ENCODE peak calls at places on chromosomes 13 and 19, in eight cellular contexts. One of them, this sample, is unnamed. For H3K4me1, the result is how much of the 10 kb centered on the place peaks cover.

GRCh38 chr13:44967656-44968451 is 21.4 kb downstream of the NUFIP1 start:
- DNase-seq in psoas muscle: no peak
- DNase-seq in Panc1: no peak
- DNase-seq in fibroblast of lung: peak
- DNase-seq in uterus: no peak
- DNase-seq in transverse colon: no peak
- DNase-seq in HCT116: no peak
- DNase-seq in heart left ventricle: no peak
- DNase-seq in this sample: no peak

GRCh38 chr13:44051923-44052322 is 172.2 kb downstream of the LACC1 start:
- DNase-seq in psoas muscle: no peak
- DNase-seq in Panc1: no peak
- DNase-seq in fibroblast of lung: peak
- DNase-seq in uterus: no peak
- DNase-seq in transverse colon: no peak
- DNase-seq in HCT116: no peak
- DNase-seq in heart left ventricle: no peak
- DNase-seq in this sample: no peak

GRCh38 chr13:30859326-30859725 is 46.7 kb upstream of the MEDAG start:
- DNase-seq in psoas muscle: no peak
- DNase-seq in Panc1: no peak
- DNase-seq in fibroblast of lung: no peak
- DNase-seq in uterus: no peak
- DNase-seq in transverse colon: no peak
- DNase-seq in HCT116: no peak
- DNase-seq in heart left ventricle: no peak
- DNase-seq in this sample: no peak

GRCh38 chr13:24489721-24490120 is 22.9 kb downstream of the PARP4 start:
- DNase-seq in psoas muscle: no peak
- DNase-seq in Panc1: no peak
- DNase-seq in fibroblast of lung: no peak
- DNase-seq in uterus: no peak
- DNase-seq in transverse colon: no peak
- DNase-seq in HCT116: no peak
- DNase-seq in heart left ventricle: no peak
- DNase-seq in this sample: no peak

GRCh38 chr19:38351865-38352395 is 16.3 kb downstream of the CATSPERG start:
- DNase-seq in psoas muscle: no peak
- DNase-seq in Panc1: no peak
- DNase-seq in fibroblast of lung: no peak
- DNase-seq in uterus: no peak
- DNase-seq in transverse colon: no peak
- DNase-seq in HCT116: no peak
- DNase-seq in heart left ventricle: no peak
- DNase-seq in this sample: no peak

GRCh38 chr13:88063741-88064140 is 392.6 kb downstream of the SLITRK5 start:
- DNase-seq in psoas muscle: no peak
- DNase-seq in Panc1: no peak
- DNase-seq in fibroblast of lung: peak
- DNase-seq in uterus: no peak
- DNase-seq in transverse colon: no peak
- DNase-seq in HCT116: no peak
- DNase-seq in heart left ventricle: no peak
- DNase-seq in this sample: no peak

GRCh38 chr13:98263841-98264240 is 86.8 kb upstream of the RNF113B start:
- DNase-seq in psoas muscle: no peak
- DNase-seq in Panc1: no peak
- DNase-seq in fibroblast of lung: no peak
- DNase-seq in uterus: no peak
- DNase-seq in transverse colon: no peak
- DNase-seq in HCT116: no peak
- DNase-seq in heart left ventricle: no peak
- DNase-seq in this sample: no peak

GRCh38 chr13:110581489-110582185 is 20.1 kb upstream of the RAB20 start:
- DNase-seq in psoas muscle: no peak
- DNase-seq in Panc1: no peak
- DNase-seq in fibroblast of lung: no peak
- DNase-seq in uterus: no peak
- DNase-seq in transverse colon: no peak
- DNase-seq in HCT116: no peak
- DNase-seq in heart left ventricle: no peak
- DNase-seq in this sample: no peak

GRCh38 chr19:40607311-40607871 is 6.2 kb downstream of the LTBP4 start:
- DNase-seq in psoas muscle: no peak
- DNase-seq in Panc1: no peak
- DNase-seq in fibroblast of lung: no peak
- DNase-seq in uterus: no peak
- DNase-seq in transverse colon: peak
- DNase-seq in HCT116: no peak
- DNase-seq in heart left ventricle: peak
- DNase-seq in this sample: peak

GRCh38 chr13:31930901-31931522 is 100.6 kb upstream of the FRY start:
- DNase-seq in psoas muscle: no peak
- DNase-seq in Panc1: no peak
- DNase-seq in fibroblast of lung: peak
- DNase-seq in uterus: no peak
- DNase-seq in transverse colon: no peak
- DNase-seq in HCT116: no peak
- DNase-seq in heart left ventricle: no peak
- DNase-seq in this sample: no peak

GRCh38 chr19:51128227-51128626 is 3.5 kb downstream of the SIGLEC9 start:
- DNase-seq in psoas muscle: no peak
- DNase-seq in Panc1: no peak
- DNase-seq in fibroblast of lung: no peak
- DNase-seq in uterus: no peak
- DNase-seq in transverse colon: no peak
- DNase-seq in HCT116: no peak
- DNase-seq in heart left ventricle: no peak
- DNase-seq in this sample: peak

GRCh38 chr19:6126335-6126974 is 9.0 kb upstream of the ACSBG2 start:
- DNase-seq in psoas muscle: no peak
- DNase-seq in Panc1: peak
- DNase-seq in fibroblast of lung: peak
- DNase-seq in uterus: no peak
- DNase-seq in transverse colon: no peak
- DNase-seq in HCT116: peak
- DNase-seq in heart left ventricle: no peak
- DNase-seq in this sample: no peak

GRCh38 chr19:34260771-34261173 is 6.4 kb downstream of the GARRE1 start:
- DNase-seq in psoas muscle: no peak
- DNase-seq in Panc1: no peak
- DNase-seq in fibroblast of lung: peak
- DNase-seq in uterus: no peak
- DNase-seq in transverse colon: no peak
- DNase-seq in HCT116: no peak
- DNase-seq in heart left ventricle: no peak
- DNase-seq in this sample: no peak

GRCh38 chr19:57559404-57560025 is at the start of gene ZNF550:
- DNase-seq in psoas muscle: peak
- DNase-seq in Panc1: peak
- DNase-seq in fibroblast of lung: peak
- DNase-seq in uterus: peak
- DNase-seq in transverse colon: peak
- DNase-seq in HCT116: peak
- DNase-seq in heart left ventricle: peak
- DNase-seq in this sample: peak

GRCh38 chr19:19662866-19663291 is 597 bp downstream of the ATP13A1 start:
- DNase-seq in psoas muscle: peak
- DNase-seq in Panc1: no peak
- DNase-seq in fibroblast of lung: no peak
- DNase-seq in uterus: no peak
- DNase-seq in transverse colon: no peak
- DNase-seq in HCT116: no peak
- DNase-seq in heart left ventricle: no peak
- DNase-seq in this sample: no peak

GRCh38 chr13:24458736-24459135 is 53.8 kb downstream of the PARP4 start:
- DNase-seq in psoas muscle: no peak
- DNase-seq in Panc1: no peak
- DNase-seq in fibroblast of lung: no peak
- DNase-seq in uterus: no peak
- DNase-seq in transverse colon: no peak
- DNase-seq in HCT116: no peak
- DNase-seq in heart left ventricle: no peak
- DNase-seq in this sample: no peak

DNA sequence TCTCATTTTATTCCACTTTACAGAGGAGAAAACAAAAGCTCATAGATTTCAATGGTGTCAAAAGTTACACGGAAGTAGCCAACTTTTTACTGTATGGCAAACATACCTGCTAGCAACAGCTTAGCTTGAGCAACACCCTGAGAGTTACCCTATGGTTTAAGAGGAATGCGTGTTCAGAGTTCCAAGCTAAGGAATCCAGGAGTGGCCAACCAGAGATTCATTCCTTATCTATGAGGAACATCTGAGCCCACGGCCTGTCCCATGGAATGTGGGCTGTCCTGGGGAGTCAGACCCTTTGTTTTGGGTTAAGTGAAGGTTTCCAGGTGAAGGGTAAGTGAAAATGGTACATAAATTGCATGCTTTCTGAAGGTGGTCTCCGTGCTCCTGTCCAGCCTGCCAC is 67.5 kb downstream of the STARD13 start:
- DNase-seq in psoas muscle: no peak
- DNase-seq in Panc1: no peak
- DNase-seq in fibroblast of lung: peak
- DNase-seq in uterus: no peak
- DNase-seq in transverse colon: no peak
- DNase-seq in HCT116: peak
- DNase-seq in heart left ventricle: no peak
- DNase-seq in this sample: no peak
- H3K4me1 ChIP-seq in psoas muscle: under half
- H3K4me1 ChIP-seq in Panc1: under half
- H3K4me1 ChIP-seq in fibroblast of lung: under half
- H3K4me1 ChIP-seq in uterus: under half
- H3K4me1 ChIP-seq in transverse colon: under half
- H3K4me1 ChIP-seq in HCT116: under half
- H3K4me1 ChIP-seq in heart left ventricle: under half
- H3K4me1 ChIP-seq in this sample: under half

GRCh38 chr19:55503447-55504251 is 15.4 kb downstream of the SSC5D start:
- DNase-seq in psoas muscle: peak
- DNase-seq in Panc1: peak
- DNase-seq in fibroblast of lung: peak
- DNase-seq in uterus: peak
- DNase-seq in transverse colon: peak
- DNase-seq in HCT116: peak
- DNase-seq in heart left ventricle: peak
- DNase-seq in this sample: peak

GRCh38 chr19:55504981-55505380 is 16.7 kb downstream of the SSC5D start:
- DNase-seq in psoas muscle: no peak
- DNase-seq in Panc1: no peak
- DNase-seq in fibroblast of lung: no peak
- DNase-seq in uterus: no peak
- DNase-seq in transverse colon: no peak
- DNase-seq in HCT116: no peak
- DNase-seq in heart left ventricle: no peak
- DNase-seq in this sample: no peak

GRCh38 chr19:55502197-55502952 is 14.1 kb downstream of the SSC5D start:
- DNase-seq in psoas muscle: no peak
- DNase-seq in Panc1: no peak
- DNase-seq in fibroblast of lung: no peak
- DNase-seq in uterus: no peak
- DNase-seq in transverse colon: no peak
- DNase-seq in HCT116: no peak
- DNase-seq in heart left ventricle: no peak
- DNase-seq in this sample: no peak

GRCh38 chr19:55500368-55500952 is 12.2 kb downstream of the SSC5D start:
- DNase-seq in psoas muscle: no peak
- DNase-seq in Panc1: no peak
- DNase-seq in fibroblast of lung: no peak
- DNase-seq in uterus: no peak
- DNase-seq in transverse colon: no peak
- DNase-seq in HCT116: no peak
- DNase-seq in heart left ventricle: no peak
- DNase-seq in this sample: no peak

GRCh38 chr19:55504252-55504603 is 16.0 kb downstream of the SSC5D start:
- DNase-seq in psoas muscle: no peak
- DNase-seq in Panc1: no peak
- DNase-seq in fibroblast of lung: no peak
- DNase-seq in uterus: no peak
- DNase-seq in transverse colon: no peak
- DNase-seq in HCT116: no peak
- DNase-seq in heart left ventricle: no peak
- DNase-seq in this sample: no peak
- H3K27ac ChIP-seq in psoas muscle: no peak
- H3K27ac ChIP-seq in Panc1: no peak
- H3K27ac ChIP-seq in fibroblast of lung: no peak
- H3K27ac ChIP-seq in uterus: peak
- H3K27ac ChIP-seq in transverse colon: peak
- H3K27ac ChIP-seq in HCT116: no peak
- H3K27ac ChIP-seq in heart left ventricle: no peak
- H3K27ac ChIP-seq in this sample: no peak

GRCh38 chr19:16371540-16371986 is 46.9 kb downstream of the KLF2 start:
- DNase-seq in psoas muscle: peak
- DNase-seq in Panc1: no peak
- DNase-seq in fibroblast of lung: no peak
- DNase-seq in uterus: no peak
- DNase-seq in transverse colon: peak
- DNase-seq in HCT116: no peak
- DNase-seq in heart left ventricle: peak
- DNase-seq in this sample: peak
- H3K4me1 ChIP-seq in psoas muscle: under half
- H3K4me1 ChIP-seq in Panc1: under half
- H3K4me1 ChIP-seq in fibroblast of lung: under half
- H3K4me1 ChIP-seq in uterus: under half
- H3K4me1 ChIP-seq in transverse colon: under half
- H3K4me1 ChIP-seq in HCT116: under half
- H3K4me1 ChIP-seq in heart left ventricle: under half
- H3K4me1 ChIP-seq in this sample: under half

GRCh38 chr13:66225071-66225470 is 1005.1 kb downstream of the PCDH9 start:
- DNase-seq in psoas muscle: no peak
- DNase-seq in Panc1: no peak
- DNase-seq in fibroblast of lung: no peak
- DNase-seq in uterus: no peak
- DNase-seq in transverse colon: no peak
- DNase-seq in HCT116: no peak
- DNase-seq in heart left ventricle: no peak
- DNase-seq in this sample: no peak
- H3K27ac ChIP-seq in psoas muscle: no peak
- H3K27ac ChIP-seq in Panc1: no peak
- H3K27ac ChIP-seq in fibroblast of lung: no peak
- H3K27ac ChIP-seq in uterus: no peak
- H3K27ac ChIP-seq in transverse colon: no peak
- H3K27ac ChIP-seq in HCT116: no peak
- H3K27ac ChIP-seq in heart left ventricle: no peak
- H3K27ac ChIP-seq in this sample: no peak

DNA sequence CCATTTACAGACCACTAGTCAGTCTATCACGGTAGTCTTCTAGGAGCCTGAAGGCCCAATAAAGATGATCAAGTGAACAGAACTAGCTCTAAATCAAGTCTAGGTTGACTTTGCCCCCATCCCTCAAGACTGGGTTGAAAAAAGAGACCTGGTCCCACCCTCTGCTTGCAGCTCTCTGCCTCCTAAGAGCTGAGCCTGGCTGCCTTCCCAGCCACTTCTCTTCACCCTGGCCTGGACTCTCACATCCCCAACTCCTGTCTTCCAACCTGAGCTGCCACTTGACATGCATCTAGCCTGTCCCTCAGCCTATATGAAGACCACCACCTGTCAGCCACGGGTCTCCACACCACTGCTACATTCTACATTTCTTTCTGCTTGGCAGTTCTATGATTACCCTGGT is 99.6 kb downstream of the FOXO1 start:
- DNase-seq in psoas muscle: no peak
- DNase-seq in Panc1: no peak
- DNase-seq in fibroblast of lung: no peak
- DNase-seq in uterus: no peak
- DNase-seq in transverse colon: no peak
- DNase-seq in HCT116: no peak
- DNase-seq in heart left ventricle: no peak
- DNase-seq in this sample: peak
- H3K4me1 ChIP-seq in psoas muscle: half or more
- H3K4me1 ChIP-seq in Panc1: under half
- H3K4me1 ChIP-seq in fibroblast of lung: under half
- H3K4me1 ChIP-seq in uterus: under half
- H3K4me1 ChIP-seq in transverse colon: under half
- H3K4me1 ChIP-seq in HCT116: under half
- H3K4me1 ChIP-seq in heart left ventricle: half or more
- H3K4me1 ChIP-seq in this sample: under half